ENCODE peak calls at places on chromosomes 4 and X, in four cellular contexts. Q is endodermal cell, V is pancreas, K is hepatocyte. N is an unnamed sample.

GRCh38 chr4:171583790-171584189 is 229.4 kb upstream of the GALNTL6 start:
- DNase-seq in V (no peak), K (no peak), Q (no peak), N (no peak)

GRCh38 chr4:147547314-147548056 is 66.6 kb downstream of the EDNRA start:
- DNase-seq in V (no peak), Q (no peak), K (no peak), N (no peak)

GRCh38 chrX:134244043-134244442 is 7.1 kb downstream of the CCDC160 start:
- DNase-seq in V (no peak), K (no peak), Q (no peak), N (no peak)

GRCh38 chr4:172202480-172203076 is 389.4 kb downstream of the GALNTL6 start:
- DNase-seq in Q (peak), K (peak), V (no peak), N (no peak)

GRCh38 chr4:102437111-102437510 is 64.0 kb upstream of the NFKB1 start:
- DNase-seq in K (no peak), V (no peak), Q (no peak), N (no peak)

GRCh38 chr4:16329132-16329796 is 103.0 kb upstream of the TAPT1 start:
- DNase-seq in V (no peak), Q (no peak), K (no peak), N (no peak)

GRCh38 chr4:182065255-182065654 is 177.9 kb upstream of the TENM3 start:
- DNase-seq in V (no peak), K (no peak), Q (peak), N (no peak)

GRCh38 chrX:135522132-135522530 is 1.7 kb downstream of the INTS6L start:
- DNase-seq in K (no peak), V (no peak), Q (no peak), N (no peak)

GRCh38 chrX:15988661-15989603 is 134.3 kb upstream of the AP1S2 start:
- DNase-seq in K (peak), V (no peak), Q (no peak), N (no peak)

GRCh38 chr4:76197971-76198410 is 15.6 kb downstream of the SCARB2 start:
- DNase-seq in K (peak), V (no peak), Q (no peak), N (peak)

GRCh38 chrX:7052541-7052940 is 95.0 kb upstream of the STS start:
- DNase-seq in Q (no peak), K (no peak), V (no peak), N (no peak)

GRCh38 chr4:128279624-128280225 is 7.9 kb downstream of the PGRMC2 start:
- DNase-seq in K (no peak), V (no peak), Q (no peak), N (no peak)

GRCh38 chrX:132467029-132467428 is 21.8 kb downstream of the MBNL3 start:
- DNase-seq in K (no peak), V (no peak), Q (no peak), N (no peak)

DNA sequence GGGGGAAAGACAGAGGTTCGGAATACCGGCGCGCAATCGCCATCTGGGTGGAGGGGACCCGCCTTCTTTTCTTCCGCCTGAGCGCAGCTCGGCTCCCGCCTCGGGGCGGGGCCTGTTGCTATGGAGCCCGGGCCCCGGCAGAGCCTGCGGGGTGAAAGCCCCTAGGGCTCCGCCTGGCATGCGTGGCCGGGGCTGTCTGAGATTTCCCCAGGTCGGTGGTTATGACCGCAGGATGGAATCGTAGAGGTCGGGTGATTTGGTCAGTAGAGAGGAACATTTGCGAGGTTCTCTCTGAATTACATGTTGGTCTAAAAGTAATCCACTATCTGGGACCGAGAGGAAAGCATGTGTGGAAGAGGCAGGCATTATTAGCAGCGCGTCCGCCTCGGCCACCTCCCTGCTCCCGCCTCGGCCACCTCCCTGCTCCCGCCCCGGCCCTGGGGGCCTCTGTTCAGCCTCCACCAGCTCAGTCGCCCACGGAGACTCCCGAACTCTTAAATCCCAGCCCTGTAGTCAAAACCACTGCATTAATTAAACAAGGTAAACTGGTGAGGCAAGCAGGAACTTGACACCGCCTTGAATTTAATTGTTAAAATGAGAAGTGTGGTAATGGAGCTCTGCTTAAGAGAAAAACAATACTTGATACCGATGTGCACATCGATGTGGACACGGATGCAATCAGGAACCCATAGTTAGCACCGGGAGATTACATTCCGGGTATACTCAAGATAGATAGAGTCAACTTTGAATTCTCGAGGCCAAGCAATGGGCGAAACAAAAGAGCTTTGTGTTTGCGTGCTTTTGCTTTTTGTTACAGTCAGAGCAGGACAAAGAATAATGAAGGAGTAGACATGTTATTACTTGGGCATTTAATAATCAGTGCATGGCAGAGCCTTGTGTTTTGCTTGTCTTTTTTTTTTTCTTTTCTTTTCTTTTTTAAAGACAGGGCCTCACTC is 45.2 kb downstream of the TRIM2 start:
- DNase-seq in Q (peak), V (peak), K (peak), N (peak)
- TF ChIP-seq CTCF in Q (no peak), V (no peak), K (no peak), N (peak)

DNA sequence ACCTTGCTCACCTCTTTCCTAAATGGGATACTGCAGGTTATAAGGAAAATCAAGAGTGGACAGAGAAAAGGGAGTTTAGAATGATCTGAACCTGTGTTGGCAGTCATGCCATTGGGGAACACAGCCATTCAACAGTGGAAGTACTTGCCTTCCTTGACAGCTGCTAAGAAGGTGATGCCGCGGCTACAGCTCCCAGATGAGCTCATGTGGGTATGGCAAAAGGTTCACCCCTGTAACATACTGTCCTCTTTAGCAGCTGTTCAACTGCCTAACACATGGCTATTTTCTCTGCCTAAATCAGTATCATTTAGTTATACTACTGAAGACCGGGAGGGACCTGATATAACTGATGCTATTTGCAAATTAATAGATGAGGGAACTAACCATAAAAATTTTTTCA is 76.8 kb downstream of the DCHS2 start:
- DNase-seq in Q (no peak), V (no peak), K (no peak), N (no peak)
- H3K27ac ChIP-seq in Q (no peak), V (no peak), K (no peak), N (no peak)

GRCh38 chr4:146095091-146095690 is 80.3 kb upstream of the LSM6 start:
- DNase-seq in V (no peak), Q (peak), K (peak), N (no peak)

GRCh38 chr4:146098397-146098796 is 77.1 kb upstream of the LSM6 start:
- DNase-seq in V (no peak), Q (no peak), K (no peak), N (no peak)

GRCh38 chr4:146098978-146099377 is 76.5 kb upstream of the LSM6 start:
- DNase-seq in V (no peak), Q (no peak), K (no peak), N (no peak)

GRCh38 chr4:146096374-146096773 is 79.1 kb upstream of the LSM6 start:
- DNase-seq in Q (no peak), V (no peak), K (no peak), N (no peak)

DNA sequence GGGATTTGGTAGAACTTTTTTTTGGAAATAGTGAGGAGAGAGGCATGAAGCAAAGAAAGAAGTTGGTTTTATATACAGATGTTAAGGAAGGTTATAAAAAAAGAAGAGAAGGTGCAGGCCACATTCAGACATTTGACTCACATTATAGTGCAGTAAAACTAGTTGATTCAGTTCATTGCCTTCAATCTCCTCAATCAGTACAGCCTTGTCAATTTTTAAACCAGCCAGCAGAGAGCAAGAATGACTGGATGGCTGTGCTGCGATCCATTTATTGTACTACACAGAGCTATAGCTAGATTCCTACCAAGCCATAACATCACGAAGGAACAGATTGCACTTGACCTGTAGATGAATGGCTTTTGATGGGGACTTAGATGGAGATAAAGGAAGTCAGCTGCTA is 79.7 kb upstream of the LSM6 start:
- DNase-seq in Q (no peak), K (peak), V (no peak), N (no peak)
- TF ChIP-seq CTCF in Q (no peak), K (no peak), V (no peak), N (no peak)

DNA sequence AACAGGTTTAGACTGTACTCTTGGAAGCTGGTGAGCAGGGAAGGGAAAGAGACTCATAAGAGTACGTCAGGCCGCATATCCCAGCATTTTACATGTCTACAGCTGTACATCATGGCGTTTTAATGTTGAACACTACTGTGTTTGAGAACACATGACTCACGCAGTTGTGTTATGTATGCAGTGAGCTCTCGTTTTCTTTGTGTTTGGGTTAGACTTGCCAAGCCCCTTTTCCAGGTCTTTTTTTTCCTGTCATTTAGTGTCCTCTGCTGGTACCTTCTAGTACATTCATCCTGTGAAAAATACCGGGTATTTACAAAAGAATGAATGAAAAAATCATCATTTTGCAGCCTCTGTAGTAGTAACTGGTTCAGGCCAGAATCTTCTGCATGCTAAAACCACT is 35.3 kb downstream of the SMS start:
- DNase-seq in V (no peak), Q (no peak), K (peak), N (no peak)
- H3K27ac ChIP-seq in V (no peak), Q (no peak), K (peak), N (no peak)

DNA sequence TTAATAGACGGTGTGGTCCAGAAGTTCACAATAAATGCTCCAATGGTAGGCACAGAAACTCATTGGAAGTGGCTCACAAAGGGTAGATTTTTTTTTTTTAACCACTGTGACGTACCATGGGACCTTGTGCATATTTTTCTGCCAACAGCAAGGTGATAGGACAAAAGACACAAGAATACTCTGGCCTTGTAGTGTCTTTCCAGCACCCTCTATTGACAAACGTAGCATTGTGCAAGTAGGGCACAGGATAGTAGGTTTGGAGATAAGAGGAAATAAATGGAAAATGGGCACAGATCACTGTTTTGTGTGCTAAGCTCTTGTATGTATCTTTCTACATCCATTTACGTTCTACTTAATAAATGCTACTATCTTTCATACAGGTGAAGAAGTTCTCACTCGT is 2054.9 kb downstream of the PCDH7 start:
- DNase-seq in Q (peak), V (no peak), K (peak), N (no peak)
- TF ChIP-seq CTCF in Q (peak), V (no peak), K (peak), N (no peak)

GRCh38 chr4:7911044-7911578 is 28.6 kb downstream of the AFAP1 start:
- DNase-seq in V (no peak), K (peak), Q (peak), N (no peak)
- H3K27ac ChIP-seq in V (no peak), K (peak), Q (peak), N (peak)